ENCODE peak calls at places on chromosome 20, in five cellular contexts. U, W, X, P and A are unnamed samples.

GRCh38 chr20:53513489-53514298 is 79.9 kb downstream of the ZNF217 start:
- DNase-seq in U (no peak), W (no peak), X (no peak), P (no peak), A (no peak)

GRCh38 chr20:33518071-33518470 is 28.2 kb downstream of the CBFA2T2 start:
- DNase-seq in U (no peak), W (no peak), X (no peak), P (no peak), A (no peak)

GRCh38 chr20:62914970-62915457 is 11.3 kb downstream of the DIDO1 start:
- DNase-seq in U (peak), W (peak), X (no peak), P (peak), A (no peak)

GRCh38 chr20:1905693-1906092 is 10.5 kb downstream of the SIRPA start:
- DNase-seq in U (no peak), W (no peak), X (no peak), P (no peak), A (no peak)

GRCh38 chr20:1308702-1309095 is 20.2 kb downstream of the SDCBP2 start:
- DNase-seq in U (no peak), W (no peak), X (no peak), P (no peak), A (no peak)

GRCh38 chr20:46545827-46546138 is 4.7 kb downstream of the OCSTAMP start:
- DNase-seq in U (no peak), W (no peak), X (no peak), P (no peak), A (no peak)

GRCh38 chr20:58479666-58480454 is 35.3 kb downstream of the APCDD1L start:
- DNase-seq in U (no peak), W (no peak), X (peak), P (no peak), A (no peak)

GRCh38 chr20:52959125-52959524 is 13.0 kb upstream of the TSHZ2 start:
- DNase-seq in U (no peak), W (peak), X (no peak), P (peak), A (no peak)

GRCh38 chr20:59725476-59726119 is 121.3 kb downstream of the PHACTR3 start:
- DNase-seq in U (no peak), W (no peak), X (no peak), P (peak), A (no peak)

GRCh38 chr20:51386586-51386985 is 155.9 kb downstream of the NFATC2 start:
- DNase-seq in U (no peak), W (no peak), X (no peak), P (no peak), A (no peak)

GRCh38 chr20:57747889-57748456 is 38.2 kb upstream of the PMEPA1 start:
- DNase-seq in U (no peak), W (no peak), X (no peak), P (no peak), A (no peak)

GRCh38 chr20:58340853-58341252 is 31.3 kb downstream of the RAB22A start:
- DNase-seq in U (no peak), W (no peak), X (no peak), P (no peak), A (no peak)

GRCh38 chr20:38961530-38962043 is 557 bp upstream of the DHX35 start:
- DNase-seq in U (peak), W (no peak), X (no peak), P (peak), A (no peak)

GRCh38 chr20:22381812-22382416 is 202.5 kb downstream of the FOXA2 start:
- DNase-seq in U (no peak), W (no peak), X (no peak), P (no peak), A (no peak)

GRCh38 chr20:13426870-13427269 is 205.8 kb downstream of the ISM1 start:
- DNase-seq in U (no peak), W (no peak), X (no peak), P (no peak), A (no peak)